ENCODE peak calls at places on chromosomes 1 and 21, in eight cellular contexts. V, D, P, F, W, R, J and U are unnamed samples.

GRCh38 chr1:12142891-12143630 is 23.7 kb upstream of the TNFRSF1B start:
- DNase-seq in F (no peak), V (no peak), J (no peak), W (no peak), D (no peak), P (no peak), R (no peak), U (no peak)

GRCh38 chr21:42118901-42119300 is 47.8 kb downstream of the UMODL1 start:
- DNase-seq in P (no peak), J (no peak), F (no peak), W (peak), R (no peak), V (no peak), D (no peak), U (no peak)

GRCh38 chr1:27201295-27201694 is 33.1 kb upstream of the WDTC1 start:
- DNase-seq in J (no peak), D (no peak), R (no peak), V (no peak), F (no peak), P (no peak), W (no peak), U (no peak)

GRCh38 chr1:81802601-81803422 is 2.1 kb downstream of the ADGRL2 start:
- DNase-seq in D (peak), V (no peak), J (peak), R (peak), F (peak), P (peak), W (peak), U (peak)

GRCh38 chr1:62241357-62242131 is 46.9 kb downstream of the L1TD1 start:
- DNase-seq in F (no peak), W (no peak), J (peak), D (no peak), P (no peak), V (no peak), R (no peak), U (peak)

GRCh38 chr1:211327341-211327921 is 798 bp downstream of the TRAF5 start:
- DNase-seq in R (peak), J (peak), F (peak), D (peak), V (no peak), P (peak), W (peak), U (peak)

GRCh38 chr1:154423303-154423987 is 18.3 kb downstream of the IL6R start:
- DNase-seq in W (peak), V (no peak), J (no peak), R (peak), F (peak), D (peak), P (no peak), U (peak)

GRCh38 chr1:88910401-88910800 is 19.0 kb upstream of the GTF2B start:
- DNase-seq in P (no peak), V (no peak), D (no peak), F (no peak), J (no peak), R (no peak), W (no peak), U (no peak)

GRCh38 chr1:243233908-243234307 is 21.2 kb downstream of the CEP170 start:
- DNase-seq in V (peak), P (peak), W (peak), R (peak), J (no peak), F (peak), D (no peak), U (no peak)

GRCh38 chr1:235022341-235023196 is 106.1 kb downstream of the TOMM20 start:
- DNase-seq in P (no peak), R (peak), W (peak), V (no peak), J (no peak), D (no peak), F (peak), U (no peak)

GRCh38 chr1:235093013-235093618 is 35.5 kb downstream of the TOMM20 start:
- DNase-seq in P (peak), V (no peak), D (no peak), F (peak), R (peak), J (peak), W (peak), U (no peak)

GRCh38 chr1:59696421-59697115 is 118.2 kb upstream of the HOOK1 start:
- DNase-seq in F (no peak), W (no peak), D (no peak), V (no peak), P (no peak), R (no peak), J (no peak), U (no peak)

GRCh38 chr1:225426395-225427248 is 1.2 kb downstream of the LBR start:
- DNase-seq in W (peak), P (no peak), F (peak), R (peak), V (no peak), D (peak), J (peak), U (peak)

GRCh38 chr1:241323510-241323909 is 33.5 kb downstream of the RGS7 start:
- DNase-seq in P (peak), W (peak), F (peak), R (peak), D (peak), V (no peak), J (no peak), U (peak)

GRCh38 chr1:180262628-180263488 is 32.8 kb downstream of the LHX4 start:
- DNase-seq in W (no peak), F (no peak), P (no peak), J (no peak), V (no peak), R (peak), D (no peak), U (no peak)

GRCh38 chr1:27099154-27099903 is 55.6 kb downstream of the SLC9A1 start:
- DNase-seq in W (peak), P (peak), D (peak), J (peak), R (peak), V (peak), F (peak), U (peak)

GRCh38 chr1:31413405-31414005 is 492 bp downstream of the SERINC2 start:
- DNase-seq in W (no peak), J (peak), D (no peak), P (peak), F (peak), R (peak), V (no peak), U (peak)

GRCh38 chr1:6280761-6281451 is 20.0 kb upstream of the GPR153 start:
- DNase-seq in P (no peak), J (no peak), W (no peak), V (no peak), R (no peak), D (no peak), F (peak), U (no peak)

GRCh38 chr1:30727796-30728195 is 4.4 kb upstream of the MATN1 start:
- DNase-seq in D (no peak), R (peak), V (no peak), J (no peak), F (peak), W (peak), P (peak), U (no peak)

GRCh38 chr1:3101127-3101939 is 32.3 kb downstream of the PRDM16 start:
- DNase-seq in W (no peak), P (no peak), D (no peak), F (no peak), V (no peak), R (no peak), J (no peak), U (no peak)

GRCh38 chr1:46474580-46474979 is 15.1 kb upstream of the DMBX1 start:
- DNase-seq in V (no peak), J (no peak), D (no peak), P (no peak), F (no peak), W (no peak), R (no peak), U (no peak)

GRCh38 chr1:24085546-24085945 is 26.4 kb downstream of the MYOM3 start:
- DNase-seq in W (peak), P (no peak), V (no peak), R (peak), D (no peak), F (peak), J (no peak), U (peak)

GRCh38 chr1:219701453-219701852 is 88.5 kb upstream of the ZC3H11B start:
- DNase-seq in F (no peak), J (peak), V (no peak), R (peak), P (no peak), W (no peak), D (no peak), U (no peak)

GRCh38 chr1:227947678-227948492 is at the start of gene WNT9A:
- DNase-seq in W (peak), F (peak), P (no peak), J (peak), R (peak), V (no peak), D (peak), U (peak)

GRCh38 chr1:206709772-206710456 is 25.2 kb downstream of the MAPKAPK2 start:
- DNase-seq in R (peak), P (peak), D (peak), J (no peak), W (peak), F (no peak), V (no peak), U (peak)

GRCh38 chr1:60283690-60284089 is 210.1 kb upstream of the C1orf87 start:
- DNase-seq in D (no peak), V (no peak), P (no peak), J (no peak), R (peak), W (no peak), F (peak), U (no peak)

GRCh38 chr1:193229136-193229535 is 42.7 kb upstream of the B3GALT2 start:
- DNase-seq in R (no peak), P (peak), D (no peak), V (no peak), F (peak), W (peak), J (no peak), U (peak)

GRCh38 chr1:167833904-167834303 is 80.0 kb downstream of the ADCY10 start:
- DNase-seq in V (no peak), R (no peak), D (no peak), J (no peak), W (no peak), P (no peak), F (no peak), U (no peak)

GRCh38 chr21:45541221-45542039 is 810 bp downstream of the SLC19A1 start:
- DNase-seq in D (peak), P (no peak), F (peak), W (peak), V (no peak), R (peak), J (peak), U (peak)

GRCh38 chr21:39022901-39023693 is 160.2 kb downstream of the PSMG1 start:
- DNase-seq in D (no peak), V (no peak), J (no peak), F (peak), R (peak), P (no peak), W (peak), U (peak)

GRCh38 chr21:32916522-32917099 is 109.1 kb upstream of the OLIG2 start:
- DNase-seq in F (no peak), R (no peak), W (no peak), D (no peak), V (no peak), J (peak), P (no peak), U (peak)
- TF ChIP-seq CTCF in F (peak), R (peak), W (no peak), D (no peak), V (no peak), J (peak), P (peak), U (no peak)

GRCh38 chr1:236501093-236501492 is 22.7 kb upstream of the LGALS8 start:
- DNase-seq in P (no peak), R (no peak), F (no peak), D (no peak), J (no peak), W (no peak), V (no peak), U (no peak)
- TF ChIP-seq CTCF in P (no peak), R (no peak), F (no peak), D (no peak), J (no peak), W (no peak), V (no peak), U (no peak)

DNA sequence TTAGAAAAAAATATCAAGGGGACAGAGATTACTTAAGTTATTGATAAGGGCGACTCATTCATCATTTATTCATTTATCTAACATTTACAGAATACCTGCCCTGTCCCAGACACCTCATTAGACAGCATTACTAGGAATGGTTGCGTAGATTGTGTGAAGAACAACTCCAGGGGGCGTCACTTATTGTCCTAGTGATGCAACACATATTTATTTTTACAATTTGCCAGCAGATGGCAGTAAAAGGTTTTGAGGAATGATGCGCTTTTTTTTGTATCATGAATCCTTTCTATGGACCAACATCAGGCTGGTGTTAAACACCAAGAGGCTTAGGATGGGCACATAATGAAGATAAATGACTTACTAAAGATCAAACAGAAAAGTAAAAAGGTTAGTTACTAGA is 5.5 kb downstream of the NCAM2 start:
- DNase-seq in R (peak), P (peak), J (peak), W (peak), F (peak), V (no peak), D (no peak), U (peak)
- TF ChIP-seq CTCF in R (peak), P (peak), J (peak), W (peak), F (peak), V (peak), D (peak), U (peak)

GRCh38 chr1:204478166-204478899 is 16.3 kb downstream of the PIK3C2B start:
- DNase-seq in P (no peak), F (no peak), W (no peak), V (no peak), R (no peak), D (no peak), J (no peak), U (no peak)
- TF ChIP-seq CTCF in P (no peak), F (no peak), W (no peak), V (no peak), R (no peak), D (no peak), J (no peak), U (no peak)